ENCODE peak calls at places on chromosome 15, in four cellular contexts. One of them, this sample, is unnamed.

GRCh38 chr15:31032959-31033358 is 41.5 kb upstream of the MTMR10 start:
- DNase-seq in H1: no peak
- DNase-seq in K562: no peak
- DNase-seq in SK-N-SH: no peak
- DNase-seq in this sample: no peak

GRCh38 chr15:72161351-72162132 is 36.0 kb downstream of the GRAMD2A start:
- DNase-seq in H1: peak
- DNase-seq in SK-N-SH: no peak
- DNase-seq in K562: no peak
- DNase-seq in this sample: no peak

GRCh38 chr15:40330368-40330836 is 6.9 kb downstream of the INAFM2 start:
- DNase-seq in SK-N-SH: no peak
- DNase-seq in H1: no peak
- DNase-seq in K562: peak
- DNase-seq in this sample: no peak

GRCh38 chr15:66287461-66288055 is 5.8 kb upstream of the DIS3L start:
- DNase-seq in K562: peak
- DNase-seq in SK-N-SH: peak
- DNase-seq in H1: no peak
- DNase-seq in this sample: no peak

GRCh38 chr15:46525984-46526725 is 891.3 kb downstream of the SQOR start:
- DNase-seq in SK-N-SH: no peak
- DNase-seq in K562: no peak
- DNase-seq in H1: no peak
- DNase-seq in this sample: no peak

GRCh38 chr15:75024102-75024636 is 779 bp downstream of the PPCDC start:
- DNase-seq in K562: peak
- DNase-seq in SK-N-SH: peak
- DNase-seq in H1: no peak
- DNase-seq in this sample: no peak

GRCh38 chr15:48582472-48583235 is 62.9 kb downstream of the FBN1 start:
- DNase-seq in H1: no peak
- DNase-seq in K562: no peak
- DNase-seq in SK-N-SH: no peak
- DNase-seq in this sample: no peak

GRCh38 chr15:94324835-94325767 is 93.7 kb downstream of the MCTP2 start:
- DNase-seq in SK-N-SH: no peak
- DNase-seq in K562: no peak
- DNase-seq in H1: no peak
- DNase-seq in this sample: no peak

GRCh38 chr15:35061171-35062163 is 23.6 kb downstream of the NANOGP8 start:
- DNase-seq in K562: no peak
- DNase-seq in SK-N-SH: no peak
- DNase-seq in H1: peak
- DNase-seq in this sample: peak

GRCh38 chr15:37059051-37059450 is 41.3 kb downstream of the MEIS2 start:
- DNase-seq in H1: no peak
- DNase-seq in K562: no peak
- DNase-seq in SK-N-SH: no peak
- DNase-seq in this sample: no peak

GRCh38 chr15:60120100-60120499 is 116.0 kb downstream of the FOXB1 start:
- DNase-seq in K562: no peak
- DNase-seq in SK-N-SH: no peak
- DNase-seq in H1: no peak
- DNase-seq in this sample: peak

GRCh38 chr15:90213123-90213817 is 12.1 kb downstream of the SEMA4B start:
- DNase-seq in SK-N-SH: no peak
- DNase-seq in K562: peak
- DNase-seq in H1: no peak
- DNase-seq in this sample: no peak

GRCh38 chr15:31272558-31273257 is 53.9 kb upstream of the KLF13 start:
- DNase-seq in SK-N-SH: peak
- DNase-seq in K562: no peak
- DNase-seq in H1: peak
- DNase-seq in this sample: peak

GRCh38 chr15:22952826-22953579 is 27.2 kb downstream of the CYFIP1 start:
- DNase-seq in H1: peak
- DNase-seq in K562: no peak
- DNase-seq in SK-N-SH: no peak
- DNase-seq in this sample: peak

GRCh38 chr15:100923902-100924301 is 4.7 kb downstream of the LRRK1 start:
- DNase-seq in H1: no peak
- DNase-seq in SK-N-SH: no peak
- DNase-seq in K562: no peak
- DNase-seq in this sample: no peak

DNA sequence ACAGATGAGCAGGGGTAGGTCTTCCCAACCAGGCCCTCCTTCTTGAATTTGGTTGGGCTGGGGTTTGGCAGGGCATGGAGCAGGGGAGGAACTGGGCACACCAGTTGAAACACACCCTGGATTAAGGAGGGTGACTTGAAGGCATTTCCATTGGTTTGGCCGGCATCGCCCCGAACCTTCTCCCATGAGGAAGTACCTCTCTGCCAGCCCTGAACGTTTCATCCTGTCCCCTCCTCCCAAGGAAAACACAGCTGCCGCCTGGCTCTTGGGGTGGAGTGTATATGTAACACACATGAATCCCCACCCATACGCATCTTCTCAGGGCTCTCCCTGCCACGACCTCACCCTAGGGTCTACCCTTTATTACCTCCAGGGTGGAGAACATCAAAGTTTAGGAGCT is 14.6 kb downstream of the UBAP1L start:
- DNase-seq in H1: no peak
- DNase-seq in K562: no peak
- DNase-seq in SK-N-SH: no peak
- DNase-seq in this sample: no peak
- TF ChIP-seq TEAD4 in H1: no peak
- TF ChIP-seq TEAD4 in K562: no peak
- TF ChIP-seq TEAD4 in SK-N-SH: no peak
- TF ChIP-seq TEAD4 in this sample: no peak

DNA sequence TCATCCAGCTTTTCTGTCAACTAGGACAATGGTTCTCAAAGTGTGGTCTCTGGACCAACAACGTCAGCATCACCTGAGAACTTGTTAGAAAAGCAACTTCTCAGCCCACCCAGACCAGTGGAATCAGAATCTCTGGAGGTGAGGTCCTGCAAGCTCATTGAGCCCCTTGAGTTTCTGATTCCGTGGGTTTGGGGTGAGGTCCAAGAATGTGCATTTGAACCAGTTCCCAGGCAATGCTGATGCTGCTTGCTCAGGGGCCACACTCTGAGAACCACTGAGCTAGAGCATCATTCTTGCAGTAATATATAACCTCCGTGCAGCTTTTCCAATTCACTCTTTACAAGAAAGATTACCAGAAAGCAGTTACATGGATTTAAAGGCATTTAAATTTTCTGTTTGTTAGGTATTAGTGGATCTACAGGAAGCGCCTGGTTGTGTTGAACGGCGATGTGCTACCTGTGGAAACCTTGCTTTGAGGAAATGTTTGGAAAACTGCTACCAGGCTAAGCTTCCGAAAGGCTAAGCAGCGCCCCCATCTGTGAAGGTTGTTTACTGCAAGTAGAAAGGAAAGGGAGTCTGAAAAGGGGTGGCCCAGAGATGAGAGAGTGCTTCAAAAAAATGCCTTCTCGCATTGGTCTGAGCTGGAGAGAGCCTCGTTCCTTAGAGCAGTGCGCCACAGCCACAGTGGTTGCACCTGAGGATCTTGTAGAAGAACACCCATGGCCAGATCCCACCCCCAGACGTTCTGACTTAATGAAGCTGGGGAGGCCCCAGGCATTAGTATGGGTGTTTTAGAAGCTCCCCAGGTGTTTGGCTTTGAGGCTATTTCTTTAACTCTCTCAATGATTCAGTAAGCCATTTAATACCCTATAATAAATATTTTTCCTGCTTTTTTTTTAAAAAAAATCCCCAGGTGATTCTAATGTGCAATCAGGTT is 50.0 kb downstream of the RLBP1 start:
- DNase-seq in SK-N-SH: peak
- DNase-seq in H1: peak
- DNase-seq in K562: peak
- DNase-seq in this sample: peak
- TF ChIP-seq TEAD4 in SK-N-SH: no peak
- TF ChIP-seq TEAD4 in H1: no peak
- TF ChIP-seq TEAD4 in K562: no peak
- TF ChIP-seq TEAD4 in this sample: no peak

DNA sequence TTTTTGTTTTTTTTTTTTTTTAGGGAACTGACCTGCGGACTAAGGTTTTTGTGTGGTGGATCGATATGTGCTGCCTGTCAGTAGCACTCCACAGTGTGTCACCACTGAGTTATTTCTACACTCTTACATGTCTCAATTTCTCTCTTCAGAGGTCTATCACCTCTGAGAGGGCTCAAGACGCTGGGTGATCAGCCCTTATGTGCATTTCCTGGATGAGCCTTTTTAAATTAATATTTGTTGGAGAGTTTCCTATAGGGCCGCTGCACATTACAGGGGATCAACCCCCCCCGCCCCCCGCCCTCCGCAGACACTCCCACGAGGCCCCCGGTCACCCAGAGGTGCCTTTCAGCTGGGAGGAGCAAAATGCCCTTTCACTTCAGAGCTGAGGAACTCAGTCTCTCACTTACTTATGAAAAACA is 34.5 kb upstream of the AP4E1 start:
- DNase-seq in K562: peak
- DNase-seq in SK-N-SH: no peak
- DNase-seq in H1: no peak
- DNase-seq in this sample: no peak
- TF ChIP-seq TEAD4 in K562: no peak
- TF ChIP-seq TEAD4 in SK-N-SH: no peak
- TF ChIP-seq TEAD4 in H1: no peak
- TF ChIP-seq TEAD4 in this sample: no peak

DNA sequence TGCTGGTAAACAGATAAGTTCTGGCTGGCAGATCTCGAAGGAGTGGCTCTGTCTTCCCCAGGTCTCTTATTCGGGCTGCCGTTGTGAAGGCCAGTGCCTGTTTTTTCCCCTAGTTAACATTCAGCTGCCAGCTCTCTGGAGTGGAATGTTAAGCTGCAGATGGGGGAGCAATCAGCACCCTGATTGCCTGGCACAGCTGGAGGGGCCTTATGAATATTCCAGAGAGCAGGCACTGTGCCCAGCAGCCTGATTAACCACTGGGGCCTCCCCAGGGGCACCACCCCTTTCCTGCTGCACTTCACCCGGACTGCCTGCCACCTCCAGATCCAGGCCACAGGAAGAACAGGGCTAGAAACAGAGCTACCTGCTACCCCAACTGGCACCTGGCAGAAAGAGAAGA is 73.3 kb downstream of the CORO2B start:
- DNase-seq in H1: no peak
- DNase-seq in K562: no peak
- DNase-seq in SK-N-SH: peak
- DNase-seq in this sample: no peak
- TF ChIP-seq TEAD4 in H1: no peak
- TF ChIP-seq TEAD4 in K562: no peak
- TF ChIP-seq TEAD4 in SK-N-SH: no peak
- TF ChIP-seq TEAD4 in this sample: no peak

GRCh38 chr15:71044006-71044405 is 71.3 kb upstream of the THSD4 start:
- DNase-seq in K562: no peak
- DNase-seq in SK-N-SH: no peak
- DNase-seq in H1: no peak
- DNase-seq in this sample: no peak
- TF ChIP-seq TEAD4 in K562: no peak
- TF ChIP-seq TEAD4 in SK-N-SH: peak
- TF ChIP-seq TEAD4 in H1: no peak
- TF ChIP-seq TEAD4 in this sample: no peak

This sample was measured in WTC11.